ENCODE peak calls at places on chromosomes 16 and 17, in seven cellular contexts. One of them, this sample, is unnamed.

GRCh38 chr16:21276090-21276489 is 2.0 kb downstream of the CRYM start:
- DNase-seq in GM13976: no peak
- DNase-seq in mesothelial cell of epicardium: no peak
- DNase-seq in testis: no peak
- DNase-seq in IMR-90: no peak
- DNase-seq in AG04450: no peak
- DNase-seq in A549: no peak
- DNase-seq in this sample: no peak

GRCh38 chr16:87819983-87820382 is 49.3 kb downstream of the SLC7A5 start:
- DNase-seq in testis: no peak
- DNase-seq in GM13976: no peak
- DNase-seq in mesothelial cell of epicardium: no peak
- DNase-seq in AG04450: no peak
- DNase-seq in A549: no peak
- DNase-seq in IMR-90: no peak
- DNase-seq in this sample: no peak

GRCh38 chr16:2152695-2153506 is 2.7 kb upstream of the TRAF7 start:
- DNase-seq in AG04450: no peak
- DNase-seq in GM13976: no peak
- DNase-seq in mesothelial cell of epicardium: no peak
- DNase-seq in IMR-90: no peak
- DNase-seq in A549: no peak
- DNase-seq in testis: no peak
- DNase-seq in this sample: no peak

GRCh38 chr17:66522591-66523272 is 220.3 kb downstream of the PRKCA start:
- DNase-seq in IMR-90: peak
- DNase-seq in AG04450: no peak
- DNase-seq in mesothelial cell of epicardium: no peak
- DNase-seq in A549: no peak
- DNase-seq in GM13976: no peak
- DNase-seq in testis: no peak
- DNase-seq in this sample: no peak

GRCh38 chr17:62705781-62706597 is 78.5 kb downstream of the MRC2 start:
- DNase-seq in IMR-90: peak
- DNase-seq in A549: no peak
- DNase-seq in testis: peak
- DNase-seq in GM13976: no peak
- DNase-seq in mesothelial cell of epicardium: no peak
- DNase-seq in AG04450: no peak
- DNase-seq in this sample: no peak

GRCh38 chr16:14564881-14565687 is 65.0 kb downstream of the PARN start:
- DNase-seq in GM13976: no peak
- DNase-seq in IMR-90: peak
- DNase-seq in testis: no peak
- DNase-seq in A549: no peak
- DNase-seq in mesothelial cell of epicardium: no peak
- DNase-seq in AG04450: no peak
- DNase-seq in this sample: no peak

GRCh38 chr17:57605734-57606105 is 139.4 kb downstream of the CCDC182 start:
- DNase-seq in mesothelial cell of epicardium: no peak
- DNase-seq in testis: no peak
- DNase-seq in GM13976: no peak
- DNase-seq in AG04450: no peak
- DNase-seq in IMR-90: no peak
- DNase-seq in A549: no peak
- DNase-seq in this sample: no peak

GRCh38 chr17:66436643-66437042 is 134.2 kb downstream of the PRKCA start:
- DNase-seq in IMR-90: no peak
- DNase-seq in A549: no peak
- DNase-seq in AG04450: no peak
- DNase-seq in GM13976: no peak
- DNase-seq in mesothelial cell of epicardium: no peak
- DNase-seq in testis: no peak
- DNase-seq in this sample: no peak

GRCh38 chr16:14303654-14304394 is 232.7 kb downstream of the MRTFB start:
- DNase-seq in mesothelial cell of epicardium: no peak
- DNase-seq in GM13976: no peak
- DNase-seq in AG04450: no peak
- DNase-seq in testis: peak
- DNase-seq in A549: no peak
- DNase-seq in IMR-90: no peak
- DNase-seq in this sample: no peak

GRCh38 chr17:69608808-69609494 is 194.5 kb downstream of the MAP2K6 start:
- DNase-seq in IMR-90: peak
- DNase-seq in AG04450: peak
- DNase-seq in mesothelial cell of epicardium: no peak
- DNase-seq in testis: no peak
- DNase-seq in GM13976: no peak
- DNase-seq in A549: no peak
- DNase-seq in this sample: no peak

GRCh38 chr17:2398655-2399571 is 1.9 kb downstream of the MNT start:
- DNase-seq in AG04450: no peak
- DNase-seq in GM13976: no peak
- DNase-seq in testis: peak
- DNase-seq in IMR-90: peak
- DNase-seq in mesothelial cell of epicardium: no peak
- DNase-seq in A549: peak
- DNase-seq in this sample: no peak

GRCh38 chr16:22222998-22223397 is 16.9 kb downstream of the EEF2K start:
- DNase-seq in testis: no peak
- DNase-seq in A549: no peak
- DNase-seq in GM13976: no peak
- DNase-seq in AG04450: no peak
- DNase-seq in IMR-90: no peak
- DNase-seq in mesothelial cell of epicardium: no peak
- DNase-seq in this sample: no peak

GRCh38 chr17:68301438-68301959 is 10.2 kb downstream of the ARSG start:
- DNase-seq in IMR-90: no peak
- DNase-seq in mesothelial cell of epicardium: no peak
- DNase-seq in A549: no peak
- DNase-seq in AG04450: no peak
- DNase-seq in testis: no peak
- DNase-seq in GM13976: no peak
- DNase-seq in this sample: no peak

GRCh38 chr17:80477647-80478478 is 1.5 kb upstream of the NPTX1 start:
- DNase-seq in mesothelial cell of epicardium: peak
- DNase-seq in AG04450: no peak
- DNase-seq in IMR-90: peak
- DNase-seq in A549: peak
- DNase-seq in GM13976: peak
- DNase-seq in testis: peak
- DNase-seq in this sample: no peak

GRCh38 chr17:6853764-6854442 is 22.4 kb upstream of the TEKT1 start:
- DNase-seq in mesothelial cell of epicardium: no peak
- DNase-seq in testis: peak
- DNase-seq in AG04450: no peak
- DNase-seq in IMR-90: no peak
- DNase-seq in GM13976: no peak
- DNase-seq in A549: peak
- DNase-seq in this sample: no peak

GRCh38 chr16:79664407-79664806 is 63.9 kb upstream of the MAF start:
- DNase-seq in GM13976: no peak
- DNase-seq in IMR-90: no peak
- DNase-seq in testis: no peak
- DNase-seq in mesothelial cell of epicardium: no peak
- DNase-seq in A549: no peak
- DNase-seq in AG04450: no peak
- DNase-seq in this sample: no peak
- TF ChIP-seq CTCF in GM13976: no peak
- TF ChIP-seq CTCF in IMR-90: no peak
- TF ChIP-seq CTCF in testis: no peak
- TF ChIP-seq CTCF in mesothelial cell of epicardium: no peak
- TF ChIP-seq CTCF in A549: no peak
- TF ChIP-seq CTCF in AG04450: no peak
- TF ChIP-seq CTCF in this sample: no peak

GRCh38 chr17:4341616-4341977 is 24.9 kb downstream of the UBE2G1 start:
- DNase-seq in GM13976: no peak
- DNase-seq in A549: no peak
- DNase-seq in IMR-90: no peak
- DNase-seq in AG04450: no peak
- DNase-seq in mesothelial cell of epicardium: no peak
- DNase-seq in testis: no peak
- DNase-seq in this sample: no peak
- TF ChIP-seq CTCF in GM13976: no peak
- TF ChIP-seq CTCF in A549: no peak
- TF ChIP-seq CTCF in IMR-90: no peak
- TF ChIP-seq CTCF in AG04450: no peak
- TF ChIP-seq CTCF in mesothelial cell of epicardium: no peak
- TF ChIP-seq CTCF in testis: no peak
- TF ChIP-seq CTCF in this sample: no peak

GRCh38 chr17:18166894-18167293 is 16.7 kb upstream of the ALKBH5 start:
- DNase-seq in testis: no peak
- DNase-seq in IMR-90: no peak
- DNase-seq in AG04450: no peak
- DNase-seq in GM13976: no peak
- DNase-seq in mesothelial cell of epicardium: no peak
- DNase-seq in A549: no peak
- DNase-seq in this sample: no peak
- TF ChIP-seq CTCF in testis: no peak
- TF ChIP-seq CTCF in IMR-90: peak
- TF ChIP-seq CTCF in AG04450: no peak
- TF ChIP-seq CTCF in GM13976: no peak
- TF ChIP-seq CTCF in mesothelial cell of epicardium: no peak
- TF ChIP-seq CTCF in A549: no peak
- TF ChIP-seq CTCF in this sample: peak

GRCh38 chr17:77458202-77459017 is 317.6 kb downstream of the SEC14L1 start:
- DNase-seq in mesothelial cell of epicardium: no peak
- DNase-seq in A549: no peak
- DNase-seq in testis: no peak
- DNase-seq in IMR-90: no peak
- DNase-seq in AG04450: no peak
- DNase-seq in GM13976: no peak
- DNase-seq in this sample: peak
- TF ChIP-seq CTCF in mesothelial cell of epicardium: no peak
- TF ChIP-seq CTCF in A549: no peak
- TF ChIP-seq CTCF in testis: no peak
- TF ChIP-seq CTCF in IMR-90: no peak
- TF ChIP-seq CTCF in AG04450: no peak
- TF ChIP-seq CTCF in GM13976: no peak
- TF ChIP-seq CTCF in this sample: no peak